ENCODE peak calls at places on chromosomes 5 and 9, in nine cellular contexts. F is IMR-90; Q is testis; H is CD4-positive, alpha-beta T cell; W is PC-3; Z is cardiac muscle cell; G is tibial nerve; R is psoas muscle; N is heart left ventricle. A is an unnamed sample.

GRCh38 chr5:171055881-171056454 is 194.2 kb downstream of the RANBP17 start:
- DNase-seq in F (no peak), Q (no peak), H (no peak), W (no peak), Z (no peak), G (no peak), R (no peak), N (no peak), A (no peak)

GRCh38 chr5:14440223-14440597 is 141.4 kb upstream of the OTULINL start:
- DNase-seq in F (no peak), Q (peak), H (no peak), W (no peak), Z (no peak), G (no peak), R (no peak), N (no peak), A (no peak)

GRCh38 chr5:167726641-167727040 is 564.8 kb upstream of the WWC1 start:
- DNase-seq in F (no peak), Q (no peak), H (no peak), W (no peak), Z (no peak), G (no peak), R (no peak), N (no peak), A (no peak)

GRCh38 chr9:110255417-110256141 is 728 bp downstream of the TXN start:
- DNase-seq in F (peak), Q (peak), H (peak), W (peak), Z (peak), G (peak), R (peak), N (peak), A (peak)

GRCh38 chr9:137982132-137982666 is 104.6 kb downstream of the CACNA1B start:
- DNase-seq in F (no peak), Q (no peak), H (no peak), W (peak), Z (no peak), G (no peak), R (no peak), N (no peak), A (peak)

GRCh38 chr5:173493040-173493439 is 123.4 kb downstream of the BOD1 start:
- DNase-seq in F (no peak), Q (no peak), H (no peak), W (no peak), Z (no peak), G (no peak), R (no peak), N (no peak), A (no peak)

GRCh38 chr9:90459321-90459720 is 183.3 kb downstream of the DIRAS2 start:
- DNase-seq in F (no peak), Q (no peak), H (no peak), W (no peak), Z (no peak), G (no peak), R (no peak), N (no peak), A (no peak)

GRCh38 chr9:93962561-93963440 is 7.6 kb upstream of the BARX1 start:
- DNase-seq in F (peak), Q (peak), H (peak), W (peak), Z (peak), G (peak), R (peak), N (peak), A (peak)

GRCh38 chr9:105716146-105716545 is 21.8 kb downstream of the TMEM38B start:
- DNase-seq in F (no peak), Q (no peak), H (no peak), W (no peak), Z (no peak), G (no peak), R (no peak), N (no peak), A (no peak)

GRCh38 chr5:127216906-127217675 is 73.5 kb upstream of the MEGF10 start:
- DNase-seq in F (no peak), Q (no peak), H (no peak), W (no peak), Z (peak), G (no peak), R (no peak), N (no peak), A (no peak)

GRCh38 chr9:130732793-130733221 is 39.2 kb downstream of the EXOSC2 start:
- DNase-seq in F (no peak), Q (no peak), H (no peak), W (peak), Z (peak), G (no peak), R (no peak), N (no peak), A (no peak)

GRCh38 chr5:61933787-61934626 is 372.0 kb upstream of the KIF2A start:
- DNase-seq in F (peak), Q (peak), H (no peak), W (peak), Z (peak), G (no peak), R (no peak), N (no peak), A (peak)

GRCh38 chr9:134560654-134561053 is 80.9 kb upstream of the COL5A1 start:
- DNase-seq in F (no peak), Q (no peak), H (no peak), W (no peak), Z (no peak), G (no peak), R (no peak), N (no peak), A (no peak)

GRCh38 chr5:143557061-143557818 is 153.8 kb upstream of the NR3C1 start:
- DNase-seq in F (peak), Q (no peak), H (no peak), W (peak), Z (peak), G (no peak), R (no peak), N (no peak), A (no peak)

GRCh38 chr9:89564257-89564878 is 40.4 kb upstream of the GADD45G start:
- DNase-seq in F (no peak), Q (no peak), H (no peak), W (peak), Z (peak), G (no peak), R (no peak), N (no peak), A (peak)

GRCh38 chr5:154858972-154859950 is 834 bp downstream of the CNOT8 start:
- DNase-seq in F (no peak), Q (no peak), H (no peak), W (peak), Z (peak), G (no peak), R (no peak), N (no peak), A (no peak)

GRCh38 chr9:18208166-18209059 is 265.5 kb upstream of the ADAMTSL1 start:
- DNase-seq in F (peak), Q (peak), H (no peak), W (peak), Z (peak), G (no peak), R (no peak), N (no peak), A (peak)

GRCh38 chr5:177496111-177497010 is 1.0 kb downstream of the PDLIM7 start:
- DNase-seq in F (peak), Q (peak), H (no peak), W (peak), Z (peak), G (peak), R (peak), N (peak), A (peak)

GRCh38 chr5:15993334-15993733 is 186.3 kb downstream of the MARCHF11 start:
- DNase-seq in F (peak), Q (no peak), H (no peak), W (peak), Z (peak), G (no peak), R (no peak), N (no peak), A (peak)

GRCh38 chr9:119477197-119477596 is 108.0 kb upstream of the BRINP1 start:
- DNase-seq in F (no peak), Q (no peak), H (no peak), W (no peak), Z (no peak), G (no peak), R (no peak), N (no peak), A (no peak)

GRCh38 chr5:159448-160172 is 31.7 kb upstream of the LRRC14B start:
- DNase-seq in F (peak), Q (peak), H (no peak), W (peak), Z (peak), G (no peak), R (no peak), N (no peak), A (no peak)

GRCh38 chr5:10471672-10472071 is 30.0 kb downstream of the ROPN1L start:
- DNase-seq in F (peak), Q (no peak), H (no peak), W (no peak), Z (no peak), G (no peak), R (no peak), N (no peak), A (no peak)

GRCh38 chr5:153831976-153832375 is 206.7 kb downstream of the FAM114A2 start:
- DNase-seq in F (peak), Q (peak), H (no peak), W (peak), Z (peak), G (no peak), R (no peak), N (no peak), A (peak)

GRCh38 chr9:133112361-133113026 is 8.5 kb downstream of the RALGDS start:
- DNase-seq in F (no peak), Q (no peak), H (no peak), W (no peak), Z (no peak), G (peak), R (peak), N (peak), A (no peak)

GRCh38 chr9:26112724-26113123 is 434.5 kb upstream of the TUSC1 start:
- DNase-seq in F (peak), Q (no peak), H (no peak), W (peak), Z (no peak), G (no peak), R (no peak), N (no peak), A (no peak)

GRCh38 chr5:981466-981865 is 27.1 kb upstream of the NKD2 start:
- DNase-seq in F (no peak), Q (no peak), H (no peak), W (no peak), Z (no peak), G (no peak), R (peak), N (peak), A (no peak)

GRCh38 chr9:134187821-134188420 is 23.6 kb upstream of the RNU6ATAC start:
- DNase-seq in F (no peak), Q (no peak), H (no peak), W (no peak), Z (no peak), G (peak), R (no peak), N (peak), A (no peak)

GRCh38 chr5:14914603-14915277 is 43.2 kb upstream of the ANKH start:
- DNase-seq in F (peak), Q (no peak), H (no peak), W (peak), Z (no peak), G (no peak), R (no peak), N (no peak), A (peak)

GRCh38 chr9:137028281-137029057 is 432 bp upstream of the ABCA2 start:
- DNase-seq in F (peak), Q (peak), H (peak), W (peak), Z (peak), G (no peak), R (peak), N (peak), A (no peak)

GRCh38 chr9:2066312-2067273 is 51.4 kb downstream of the SMARCA2 start:
- DNase-seq in F (peak), Q (no peak), H (no peak), W (no peak), Z (peak), G (no peak), R (no peak), N (no peak), A (no peak)

GRCh38 chr9:4615251-4615650 is 46.8 kb upstream of the PLPP6 start:
- DNase-seq in F (peak), Q (no peak), H (no peak), W (peak), Z (peak), G (no peak), R (no peak), N (no peak), A (no peak)

GRCh38 chr5:38249812-38250211 is 8.5 kb upstream of the EGFLAM start:
- DNase-seq in F (no peak), Q (no peak), H (no peak), W (no peak), Z (no peak), G (no peak), R (no peak), N (no peak), A (no peak)

GRCh38 chr9:123329329-123329955 is 26.6 kb upstream of the CRB2 start:
- DNase-seq in F (no peak), Q (no peak), H (no peak), W (peak), Z (no peak), G (no peak), R (no peak), N (no peak), A (no peak)

GRCh38 chr9:81902191-81902590 is 26.0 kb upstream of the SPATA31D4 start:
- DNase-seq in F (peak), Q (no peak), H (no peak), W (no peak), Z (peak), G (no peak), R (no peak), N (no peak), A (no peak)

GRCh38 chr5:141630570-141631140 is 6.0 kb downstream of the HDAC3 start:
- DNase-seq in F (no peak), Q (no peak), H (no peak), W (no peak), Z (no peak), G (no peak), R (no peak), N (no peak), A (no peak)

GRCh38 chr5:34007116-34007674 is 655 bp downstream of the AMACR start:
- DNase-seq in F (no peak), Q (peak), H (no peak), W (no peak), Z (peak), G (no peak), R (no peak), N (no peak), A (peak)

GRCh38 chr5:145787996-145788395 is 47.1 kb downstream of the PRELID2 start:
- DNase-seq in F (no peak), Q (no peak), H (no peak), W (no peak), Z (peak), G (no peak), R (no peak), N (no peak), A (no peak)
- TF ChIP-seq CTCF in F (no peak), Q (no peak), H (no peak), W (no peak), Z (no peak), G (no peak), R (no peak), N (no peak), A (no peak)

GRCh38 chr5:135091286-135091685 is 57.3 kb upstream of the PITX1 start:
- DNase-seq in F (no peak), Q (no peak), H (no peak), W (no peak), Z (no peak), G (no peak), R (no peak), N (no peak), A (no peak)

GRCh38 chr5:135089912-135090311 is 55.9 kb upstream of the PITX1 start:
- DNase-seq in F (no peak), Q (no peak), H (no peak), W (no peak), Z (no peak), G (no peak), R (no peak), N (no peak), A (no peak)

GRCh38 chr5:135094339-135095051 is 60.5 kb upstream of the PITX1 start:
- DNase-seq in F (no peak), Q (no peak), H (no peak), W (no peak), Z (no peak), G (no peak), R (peak), N (no peak), A (no peak)

GRCh38 chr5:135095052-135095715 is 61.2 kb upstream of the PITX1 start:
- DNase-seq in F (no peak), Q (no peak), H (no peak), W (no peak), Z (no peak), G (no peak), R (no peak), N (no peak), A (no peak)

GRCh38 chr5:135092476-135092875 is 58.4 kb upstream of the PITX1 start:
- DNase-seq in F (no peak), Q (no peak), H (no peak), W (no peak), Z (no peak), G (no peak), R (no peak), N (no peak), A (no peak)
- H3K27ac ChIP-seq in F (no peak), Q (no peak), H (no peak), W (no peak), Z (no peak), G (no peak), R (no peak), N (no peak), A (no peak)

GRCh38 chr9:22469928-22470544 is 23.4 kb downstream of the DMRTA1 start:
- DNase-seq in F (peak), Q (peak), H (no peak), W (peak), Z (peak), G (no peak), R (no peak), N (no peak), A (peak)
- TF ChIP-seq CTCF in F (peak), Q (peak), H (no peak), W (peak), Z (peak), G (peak), R (peak), N (peak), A (peak)

GRCh38 chr9:16214677-16215076 is 655.8 kb downstream of the BNC2 start:
- DNase-seq in F (no peak), Q (no peak), H (no peak), W (no peak), Z (no peak), G (no peak), R (no peak), N (no peak), A (no peak)
- H3K27ac ChIP-seq in F (peak), Q (peak), H (no peak), W (peak), Z (no peak), G (no peak), R (no peak), N (no peak), A (no peak)

GRCh38 chr5:96112703-96113102 is 151.1 kb upstream of the ELL2 start:
- DNase-seq in F (no peak), Q (no peak), H (no peak), W (no peak), Z (no peak), G (no peak), R (no peak), N (no peak), A (no peak)

GRCh38 chr5:96113170-96113939 is 151.7 kb upstream of the ELL2 start:
- DNase-seq in F (no peak), Q (no peak), H (no peak), W (no peak), Z (no peak), G (no peak), R (peak), N (no peak), A (peak)

GRCh38 chr5:96110289-96110688 is 148.6 kb upstream of the ELL2 start:
- DNase-seq in F (no peak), Q (no peak), H (no peak), W (no peak), Z (no peak), G (no peak), R (no peak), N (no peak), A (no peak)

GRCh38 chr5:96111080-96111756 is 149.6 kb upstream of the ELL2 start:
- DNase-seq in F (no peak), Q (no peak), H (no peak), W (no peak), Z (no peak), G (no peak), R (no peak), N (no peak), A (no peak)

DNA sequence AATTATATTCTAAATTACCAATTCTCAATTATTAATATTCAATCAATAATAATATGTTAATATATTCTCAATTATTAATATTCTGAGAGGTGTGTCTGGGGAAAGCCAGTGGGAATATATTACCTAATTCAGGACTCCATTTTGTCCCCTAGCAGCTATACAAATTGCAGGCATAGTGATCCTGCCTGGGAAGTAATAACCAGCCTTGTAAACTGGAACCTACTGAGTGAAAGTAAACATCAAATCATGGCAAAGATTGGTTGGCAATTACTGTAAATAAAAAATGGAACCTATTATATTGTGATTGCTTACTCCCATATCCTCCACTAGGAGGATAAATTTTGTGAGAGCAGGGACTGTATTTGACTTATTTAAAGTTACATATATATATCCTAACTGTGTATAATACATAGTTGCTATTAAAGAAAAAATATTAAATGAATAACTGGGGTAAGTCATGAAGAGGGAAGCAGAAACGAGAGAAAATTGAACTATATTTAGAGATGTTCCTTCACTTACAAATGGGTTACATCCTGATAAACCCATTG is 150.5 kb upstream of the ELL2 start:
- DNase-seq in F (no peak), Q (no peak), H (no peak), W (peak), Z (no peak), G (no peak), R (no peak), N (no peak), A (no peak)
- TF ChIP-seq CTCF in F (peak), Q (no peak), H (no peak), W (no peak), Z (no peak), G (no peak), R (no peak), N (no peak), A (no peak)

A was measured in RWPE1.